ENCODE peak calls at places on chromosomes 13 and 19, in four cellular contexts. Q is body of pancreas; I is brain microvascular endothelial cell; W is CD4-positive, alpha-beta memory T cell. T is an unnamed sample.

GRCh38 chr19:50414850-50415660 is 3.7 kb upstream of the SPIB start:
- DNase-seq in Q (peak; percentile 76), I (peak; percentile 64), W (peak; percentile 64), T (peak; percentile 16)

GRCh38 chr19:8302357-8302691 is 5.8 kb downstream of the CD320 start:
- DNase-seq in Q (peak; percentile 15), I (no peak), W (no peak), T (no peak)

GRCh38 chr19:50570997-50571396 is 2.8 kb upstream of the LRRC4B start:
- DNase-seq in Q (no peak), I (no peak), W (no peak), T (no peak)

GRCh38 chr19:28934626-28935025 is 278.3 kb downstream of the UQCRFS1 start:
- DNase-seq in Q (no peak), I (no peak), W (no peak), T (no peak)

GRCh38 chr19:40231544-40232424 is 5.3 kb upstream of the CCNP start:
- DNase-seq in Q (no peak), I (no peak), W (no peak), T (no peak)

GRCh38 chr13:47903836-47904235 is 97.2 kb downstream of the SUCLA2 start:
- DNase-seq in Q (no peak), I (peak; percentile 41), W (no peak), T (no peak)

GRCh38 chr13:75904012-75904411 is 267.9 kb downstream of the LMO7 start:
- DNase-seq in Q (no peak), I (no peak), W (no peak), T (no peak)

GRCh38 chr13:94431987-94432386 is 47.5 kb downstream of the DCT start:
- DNase-seq in Q (no peak), I (no peak), W (no peak), T (no peak)

GRCh38 chr19:48508729-48509310 is 2.8 kb downstream of the LMTK3 start:
- DNase-seq in Q (no peak), I (no peak), W (no peak), T (no peak)

GRCh38 chr13:24232037-24232436 is 71.5 kb downstream of the SPATA13 start:
- DNase-seq in Q (no peak), I (no peak), W (no peak), T (no peak)

GRCh38 chr13:63693696-63694095 is 2278.0 kb upstream of the PCDH20 start:
- DNase-seq in Q (no peak), I (no peak), W (no peak), T (no peak)

GRCh38 chr19:16497042-16497441 is 848 bp downstream of the C19orf44 start:
- DNase-seq in Q (no peak), I (no peak), W (no peak), T (no peak)

GRCh38 chr19:31140717-31141116 is 208.5 kb downstream of the TSHZ3 start:
- DNase-seq in Q (no peak), I (peak; percentile 80), W (no peak), T (no peak)

GRCh38 chr13:67369895-67370660 is 139.9 kb upstream of the PCDH9 start:
- DNase-seq in Q (no peak), I (peak; percentile 88), W (no peak), T (no peak)

GRCh38 chr19:17020380-17020779 is 6.2 kb downstream of the CPAMD8 start:
- DNase-seq in Q (no peak), I (no peak), W (no peak), T (no peak)

GRCh38 chr13:95298169-95298940 is 2.9 kb downstream of the ABCC4 start:
- DNase-seq in Q (no peak), I (no peak), W (no peak), T (no peak)

GRCh38 chr19:56839665-56840451 is 668 bp downstream of the PEG3 start:
- DNase-seq in Q (peak; percentile 94), I (peak; percentile 72), W (no peak), T (no peak)

GRCh38 chr19:56840452-56841193 is at the start of the genes PEG3 and ZIM2:
- DNase-seq in Q (peak; percentile 32), I (no peak), W (no peak), T (no peak)

GRCh38 chr19:56838680-56838929 is 1.9 kb downstream of the PEG3 start:
- DNase-seq in Q (no peak), I (no peak), W (no peak), T (no peak)

GRCh38 chr19:56837892-56838679 is 2.4 kb downstream of the PEG3 start:
- DNase-seq in Q (peak; percentile 80), I (peak; percentile 18), W (no peak), T (no peak)

DNA sequence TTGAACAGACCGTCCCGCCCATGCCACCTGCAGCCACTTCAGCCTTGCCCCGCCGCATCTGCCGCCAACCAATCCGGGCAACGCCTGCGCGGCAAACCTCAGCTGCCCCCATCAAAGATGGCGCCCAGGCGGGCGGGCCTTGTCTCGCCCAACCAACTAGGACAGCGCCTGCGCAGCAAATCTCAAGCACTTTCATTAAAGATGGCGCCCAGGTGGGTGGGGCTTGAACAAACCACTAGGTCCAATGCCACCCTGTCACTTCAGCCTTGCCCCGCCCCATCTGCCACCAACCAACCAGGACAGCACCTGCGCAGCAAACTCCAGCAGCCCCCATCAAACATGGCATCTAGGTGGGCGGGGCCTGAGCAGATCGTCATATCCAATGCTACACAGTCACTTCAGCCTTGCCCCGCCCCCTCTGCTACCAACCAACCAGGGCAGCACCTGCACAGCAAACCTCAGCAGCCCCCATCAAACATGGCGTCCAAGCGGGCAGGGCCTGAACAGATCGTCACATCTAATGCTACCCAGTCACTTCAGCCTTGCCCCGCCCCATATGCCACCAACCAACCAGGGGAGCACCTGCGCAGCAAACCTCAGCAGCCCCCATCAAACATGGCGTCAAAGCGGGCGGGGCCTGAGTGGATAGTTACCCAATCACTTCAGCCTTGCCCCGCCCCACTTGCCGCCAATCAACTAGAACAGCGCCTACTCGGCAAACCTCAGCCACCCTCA is 1.4 kb downstream of the PEG3 start:
- DNase-seq in Q (peak; percentile 98), I (peak; percentile 77), W (peak; percentile 10), T (no peak)
- H3K27ac ChIP-seq in Q (peak overlapping the region; percentile 89), I (no peak overlapping the region), W (no peak overlapping the region), T (no peak overlapping the region)

GRCh38 chr19:1884291-1884718 is 991 bp downstream of the ABHD17A start:
- DNase-seq in Q (no peak), I (no peak), W (peak; percentile 44), T (no peak)

GRCh38 chr19:1882089-1882785 is 3.1 kb downstream of the ABHD17A start:
- DNase-seq in Q (no peak), I (no peak), W (peak; percentile 82), T (no peak)

GRCh38 chr19:1884719-1885334 is 469 bp downstream of the ABHD17A start:
- DNase-seq in Q (no peak), I (no peak), W (no peak), T (no peak)

GRCh38 chr19:1883784-1884183 is 1.5 kb downstream of the ABHD17A start:
- DNase-seq in Q (no peak), I (no peak), W (no peak), T (no peak)

GRCh38 chr19:1882786-1883692 is 2.3 kb downstream of the ABHD17A start:
- DNase-seq in Q (no peak), I (no peak), W (no peak), T (no peak)
- H3K27ac ChIP-seq in Q (peak overlapping the region; percentile 81), I (no peak overlapping the region), W (peak overlapping the region; percentile 95), T (no peak overlapping the region)

DNA sequence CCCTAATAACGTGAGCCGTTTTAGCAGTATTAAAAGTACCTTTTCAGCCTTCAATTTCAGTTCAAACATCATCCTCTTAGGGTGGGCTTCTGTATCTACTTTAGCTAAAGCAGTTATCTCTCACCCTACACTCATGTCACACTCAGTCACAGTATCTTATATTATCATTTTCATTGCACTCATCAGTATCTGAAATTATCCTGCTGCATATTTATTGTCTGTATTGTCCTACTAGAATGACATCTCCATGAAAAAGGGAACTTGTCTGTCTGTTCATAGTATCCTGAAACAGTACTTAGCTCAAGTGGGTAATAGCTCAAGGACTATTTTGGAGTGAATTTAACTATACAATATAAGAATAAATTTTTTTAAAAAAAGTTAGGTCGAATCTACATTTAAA is 19.9 kb upstream of the RFC3 start:
- DNase-seq in Q (no peak), I (no peak), W (no peak), T (no peak)
- H3K27ac ChIP-seq in Q (peak overlapping the region; percentile 65), I (no peak overlapping the region), W (no peak overlapping the region), T (no peak overlapping the region)

DNA sequence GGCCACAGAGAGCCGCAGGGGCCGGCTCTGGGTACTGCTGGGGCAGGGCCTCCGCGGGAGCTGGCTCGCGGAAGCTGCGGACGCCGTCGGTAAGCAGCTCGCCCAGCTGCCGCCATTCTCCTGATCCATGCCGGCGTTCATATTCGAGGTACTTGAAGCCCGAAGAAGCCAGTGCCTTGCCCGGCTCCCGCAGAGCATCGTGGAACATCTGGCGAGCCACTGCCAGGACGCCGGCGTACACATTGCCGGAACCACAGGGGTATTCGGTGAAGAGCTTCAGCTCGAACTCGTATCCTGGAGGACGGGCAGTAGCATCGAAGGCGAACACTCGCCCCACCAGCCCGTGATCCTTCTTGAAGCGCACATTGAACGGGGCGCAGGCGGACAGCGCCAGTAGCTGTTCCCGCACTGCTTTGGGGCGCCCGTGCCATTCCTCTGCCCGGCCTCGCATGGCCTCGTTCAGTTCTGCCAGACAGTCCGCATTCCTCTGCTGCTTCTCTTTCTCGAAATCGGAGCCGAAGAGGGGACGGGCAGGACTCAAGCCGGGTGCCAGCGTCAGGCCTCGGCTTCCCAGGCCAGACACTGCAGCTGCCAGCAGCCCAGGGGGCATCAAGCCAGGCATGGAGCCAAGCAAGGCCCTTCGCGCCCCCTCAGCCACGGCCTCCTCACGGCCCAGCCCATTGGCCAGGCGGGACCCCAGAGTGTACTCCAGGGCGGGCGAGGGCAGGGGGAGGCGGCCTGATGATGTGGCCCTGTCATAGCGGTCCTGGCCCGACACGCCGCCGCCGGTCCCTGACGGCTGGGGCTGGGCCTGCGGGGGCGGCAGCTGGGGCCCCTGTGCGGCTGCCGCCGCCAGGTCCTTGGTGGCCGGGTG is 1.0 kb downstream of the IRF2BP1 start:
- DNase-seq in Q (no peak), I (no peak), W (no peak), T (no peak)
- H3K27ac ChIP-seq in Q (peak overlapping the region; percentile 96), I (peak overlapping the region; percentile 81), W (peak overlapping the region; percentile 68), T (peak overlapping the region; percentile 91)

GRCh38 chr13:112724788-112725345 is 35.0 kb downstream of the ATP11A start:
- DNase-seq in Q (no peak), I (no peak), W (no peak), T (no peak)

GRCh38 chr13:112723771-112724170 is 33.9 kb downstream of the ATP11A start:
- DNase-seq in Q (no peak), I (no peak), W (no peak), T (no peak)

GRCh38 chr13:112720814-112721197 is 31.0 kb downstream of the ATP11A start:
- DNase-seq in Q (no peak), I (no peak), W (no peak), T (no peak)

GRCh38 chr13:112721198-112722104 is 31.6 kb downstream of the ATP11A start:
- DNase-seq in Q (no peak), I (no peak), W (no peak), T (no peak)

DNA sequence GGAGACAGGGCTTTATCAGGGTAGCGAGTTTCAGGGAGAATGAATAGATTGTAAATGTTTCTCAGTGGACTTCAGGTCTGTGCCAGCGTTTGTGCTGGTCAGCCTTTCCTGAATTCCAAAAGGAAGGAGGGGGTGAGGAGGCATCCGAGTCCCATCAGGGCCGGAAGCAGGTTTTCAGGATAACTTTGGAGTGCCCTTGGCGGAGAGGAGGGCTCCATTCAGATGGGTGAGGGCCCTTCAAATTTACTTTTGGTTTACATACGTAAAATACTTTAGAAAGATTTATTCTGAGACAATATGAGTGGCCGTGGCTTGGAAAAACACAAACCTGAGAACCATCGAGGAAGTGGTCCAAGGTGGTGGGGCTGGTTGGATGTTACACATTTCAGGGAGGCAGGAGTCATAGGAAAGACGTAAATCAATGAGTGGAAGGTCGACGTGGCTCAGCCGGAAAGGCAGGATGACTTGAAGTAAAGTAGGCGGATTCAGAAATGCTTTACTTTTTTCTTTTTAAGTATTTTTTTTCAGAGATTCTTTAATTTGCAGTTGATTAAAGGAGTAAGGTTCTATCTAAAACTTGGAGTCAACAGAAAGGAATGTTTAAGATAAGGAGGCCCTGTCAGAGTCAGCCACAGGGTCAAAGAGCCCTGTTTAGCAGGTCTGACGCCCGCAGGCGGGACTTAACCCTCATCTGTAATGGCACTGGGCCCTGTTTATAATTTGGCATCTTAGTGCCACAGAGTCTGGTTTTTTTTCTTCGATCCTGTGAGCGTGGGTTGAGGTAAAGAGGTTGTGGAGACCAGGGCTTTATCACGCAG is 32.8 kb downstream of the ATP11A start:
- DNase-seq in Q (peak; percentile 75), I (peak; percentile 76), W (no peak), T (peak; percentile 86)
- H3K27ac ChIP-seq in Q (peak overlapping the region; percentile 93), I (peak overlapping the region; percentile 20), W (no peak overlapping the region), T (peak overlapping the region; percentile 95)

T was measured in HCT116.